ENCODE peak calls at places on chromosomes 2 and 18, in four cellular contexts. D is suprapubic skin, Y is tibial artery, S is keratinocyte. R is an unnamed sample.

GRCh38 chr2:40543381-40543780 is 91.5 kb upstream of the SLC8A1 start:
- DNase-seq in Y (no peak), D (no peak), S (no peak), R (no peak)

GRCh38 chr18:55444496-55444895 is 143.5 kb downstream of the TCF4 start:
- DNase-seq in D (no peak), S (no peak), Y (no peak), R (no peak)

GRCh38 chr2:196459539-196459938 is 180.0 kb upstream of the CCDC150 start:
- DNase-seq in D (no peak), Y (no peak), S (no peak), R (no peak)

GRCh38 chr2:232229917-232230310 is 148.6 kb upstream of the ALPP start:
- DNase-seq in D (no peak), Y (no peak), S (no peak), R (no peak)

GRCh38 chr18:71130351-71130750 is 841.5 kb downstream of the SOCS6 start:
- DNase-seq in S (no peak), Y (no peak), D (no peak), R (no peak)

GRCh38 chr2:118249531-118249930 is 161.3 kb downstream of the INSIG2 start:
- DNase-seq in Y (no peak), D (no peak), S (no peak), R (no peak)

GRCh38 chr2:145744541-145745386 is 1224.8 kb upstream of the ZEB2 start:
- DNase-seq in Y (no peak), S (no peak), D (no peak), R (no peak)

GRCh38 chr2:177419274-177419673 is 26.7 kb downstream of the AGPS start:
- DNase-seq in D (no peak), S (no peak), Y (no peak), R (no peak)

GRCh38 chr2:65458999-65459398 is 26.6 kb upstream of the SPRED2 start:
- DNase-seq in D (no peak), S (no peak), Y (no peak), R (no peak)

GRCh38 chr2:105972226-105972625 is 221.9 kb downstream of the UXS1 start:
- DNase-seq in D (no peak), Y (no peak), S (no peak), R (no peak)

GRCh38 chr2:150486539-150487484 is 655 bp downstream of the RND3 start:
- DNase-seq in D (peak), Y (peak), S (no peak), R (no peak)

GRCh38 chr2:233988581-233988980 is 61.9 kb upstream of the SPP2 start:
- DNase-seq in Y (no peak), S (no peak), D (no peak), R (no peak)

GRCh38 chr2:189943009-189943408 is 119.5 kb downstream of the MSTN start:
- DNase-seq in S (no peak), D (no peak), Y (no peak), R (no peak)

GRCh38 chr2:242011516-242011915 is 142.0 kb downstream of the RTP5 start:
- DNase-seq in D (no peak), S (no peak), Y (no peak), R (peak)

GRCh38 chr2:10016001-10016801 is 27.1 kb upstream of the KLF11 start:
- DNase-seq in Y (no peak), S (no peak), D (peak), R (no peak)

GRCh38 chr18:56089607-56090258 is 501.7 kb upstream of the TCF4 start:
- DNase-seq in Y (no peak), S (no peak), D (no peak), R (no peak)

GRCh38 chr2:158748925-158749590 is 46.1 kb upstream of the DAPL1 start:
- DNase-seq in D (no peak), Y (no peak), S (no peak), R (no peak)

GRCh38 chr2:223735035-223735640 is 102.2 kb downstream of the AP1S3 start:
- DNase-seq in Y (no peak), D (no peak), S (no peak), R (no peak)

GRCh38 chr2:217316743-217317142 is 456.9 kb upstream of the TNP1 start:
- DNase-seq in Y (no peak), S (no peak), D (no peak), R (no peak)

GRCh38 chr2:171084128-171084527 is 76.6 kb downstream of the TLK1 start:
- DNase-seq in S (no peak), D (no peak), Y (no peak), R (no peak)

GRCh38 chr2:98946875-98947274 is 10.8 kb upstream of the CRACDL start:
- DNase-seq in Y (no peak), D (no peak), S (no peak), R (no peak)

GRCh38 chr18:6661692-6662415 is 67.7 kb upstream of the ARHGAP28 start:
- DNase-seq in D (no peak), Y (no peak), S (no peak), R (no peak)

GRCh38 chr2:226888378-226888915 is 52.6 kb downstream of the RHBDD1 start:
- DNase-seq in Y (no peak), S (no peak), D (no peak), R (no peak)

GRCh38 chr18:12255626-12256026 is 1.5 kb downstream of the CIDEA start:
- DNase-seq in Y (no peak), S (peak), D (no peak), R (no peak)

GRCh38 chr2:176130153-176130916 is 830 bp downstream of the HOXD8 start:
- DNase-seq in Y (no peak), D (peak), S (no peak), R (peak)

GRCh38 chr2:32289165-32290054 is 11.7 kb downstream of the YIPF4 start:
- DNase-seq in Y (no peak), S (peak), D (no peak), R (no peak)

GRCh38 chr2:237859082-237859433 is 365 bp upstream of the RAMP1 start:
- DNase-seq in S (no peak), D (no peak), Y (no peak), R (no peak)

GRCh38 chr2:181190711-181191110 is 210.3 kb downstream of the UBE2E3 start:
- DNase-seq in D (no peak), Y (no peak), S (no peak), R (no peak)

GRCh38 chr2:88481937-88482336 is 29.4 kb upstream of the FOXI3 start:
- DNase-seq in S (no peak), Y (no peak), D (no peak), R (no peak)

GRCh38 chr2:926259-926780 is 24.3 kb upstream of the SNTG2 start:
- DNase-seq in Y (no peak), S (no peak), D (no peak), R (no peak)

GRCh38 chr2:168120310-168120709 is 127.1 kb downstream of the STK39 start:
- DNase-seq in S (no peak), Y (no peak), D (no peak), R (no peak)
- TF ChIP-seq CTCF in S (no peak), Y (no peak), D (no peak), R (no peak)

GRCh38 chr2:240916571-240917008 is 10.5 kb downstream of the CROCC2 start:
- DNase-seq in D (peak), S (no peak), Y (peak), R (no peak)

GRCh38 chr2:240912878-240913809 is 7.0 kb downstream of the CROCC2 start:
- DNase-seq in Y (no peak), D (no peak), S (no peak), R (no peak)

GRCh38 chr2:240915526-240916335 is 9.6 kb downstream of the CROCC2 start:
- DNase-seq in Y (peak), D (peak), S (no peak), R (no peak)

GRCh38 chr2:240913810-240914644 is 7.9 kb downstream of the CROCC2 start:
- DNase-seq in D (no peak), S (no peak), Y (peak), R (peak)

DNA sequence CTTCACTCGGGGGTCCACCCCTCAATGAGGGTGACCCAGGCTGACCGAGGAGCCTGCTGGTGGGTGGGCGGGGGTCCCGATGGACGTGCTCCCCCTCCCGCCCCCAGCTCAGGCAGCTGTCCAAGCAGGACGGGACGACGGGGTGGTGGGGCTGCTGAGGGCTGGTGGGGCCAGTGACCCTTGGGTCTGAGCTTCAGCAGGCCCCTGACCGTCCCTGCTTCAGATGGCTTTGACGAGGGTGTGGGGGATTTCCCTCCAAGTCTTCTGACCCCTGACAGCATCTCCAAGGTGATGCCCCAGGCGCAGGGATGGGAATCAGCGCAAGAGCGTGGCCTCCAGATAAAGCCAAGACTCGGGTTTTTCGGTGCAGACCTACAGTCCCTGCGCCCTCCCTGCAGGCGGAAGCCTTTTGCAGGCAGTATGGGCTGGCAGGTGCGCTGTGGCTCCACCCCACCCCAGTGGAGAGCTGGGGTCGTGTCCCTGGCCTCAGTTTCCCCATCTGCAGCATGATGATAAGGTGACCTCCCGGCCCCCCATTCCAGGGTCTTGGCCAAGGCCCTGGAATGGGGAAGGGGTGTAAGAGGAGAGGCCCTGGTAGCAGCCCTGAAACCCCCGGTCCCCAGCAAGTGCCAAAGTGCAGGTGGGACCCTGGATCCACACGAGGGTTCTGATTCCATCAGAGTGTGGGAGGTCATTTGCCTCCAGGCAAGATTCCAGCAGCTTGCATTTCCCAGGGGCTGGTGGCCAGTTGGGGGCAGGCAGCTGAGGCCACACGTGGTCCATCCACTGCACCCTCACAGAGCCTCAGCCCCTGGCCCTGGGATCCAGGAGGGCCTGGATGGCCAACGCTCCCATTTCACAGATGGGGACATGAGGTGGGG is 8.7 kb downstream of the CROCC2 start:
- DNase-seq in D (peak), S (no peak), Y (no peak), R (no peak)
- TF ChIP-seq CTCF in D (no peak), S (no peak), Y (no peak), R (peak)

DNA sequence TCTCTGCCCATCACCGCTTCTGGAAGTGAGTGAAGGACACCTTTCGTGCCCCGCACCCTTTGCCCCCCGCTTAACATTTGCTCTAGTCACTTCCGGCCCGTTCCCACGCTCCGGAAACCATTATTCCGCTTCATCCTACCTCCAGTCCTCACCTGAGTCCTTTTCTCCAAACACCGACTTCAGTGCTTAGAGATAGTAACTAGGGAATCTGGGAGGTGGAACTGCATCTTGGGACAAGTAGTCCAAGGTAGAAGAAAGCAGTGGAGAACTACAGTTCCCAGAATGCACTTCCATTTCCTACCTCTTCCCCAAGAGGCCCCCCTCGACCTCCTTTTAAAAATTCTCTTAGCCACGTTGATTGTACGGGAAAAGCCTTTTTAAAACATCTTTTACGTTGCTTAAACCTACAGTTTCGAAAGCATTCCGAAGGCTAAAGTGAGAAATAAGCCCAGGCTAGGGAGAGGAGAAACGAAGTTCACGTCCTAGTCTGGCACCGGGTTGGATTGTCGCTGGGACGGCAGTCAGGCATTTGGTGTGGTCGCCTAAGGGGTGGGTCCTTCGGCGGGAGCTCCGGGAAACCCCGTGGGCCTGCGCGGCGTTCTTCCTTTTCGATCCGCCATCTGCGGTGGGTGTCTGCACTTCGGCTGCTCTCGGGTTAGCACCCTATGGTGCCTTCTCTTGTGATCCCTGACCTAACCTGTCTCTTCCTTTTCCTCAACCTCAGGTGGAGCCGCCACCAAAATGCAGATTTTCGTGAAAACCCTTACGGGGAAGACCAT is at the start of the genes CLHC1 and RPS27A:
- DNase-seq in D (peak), S (peak), Y (peak), R (peak)
- TF ChIP-seq CTCF in D (no peak), S (no peak), Y (peak), R (no peak)

GRCh38 chr18:45353530-45353929 is 261.7 kb upstream of the SLC14A2 start:
- DNase-seq in Y (no peak), S (no peak), D (no peak), R (no peak)

GRCh38 chr18:45352874-45353273 is 262.4 kb upstream of the SLC14A2 start:
- DNase-seq in Y (no peak), D (no peak), S (no peak), R (no peak)

GRCh38 chr18:45359275-45360009 is 255.8 kb upstream of the SLC14A2 start:
- DNase-seq in S (no peak), D (no peak), Y (no peak), R (no peak)

GRCh38 chr18:45357681-45358470 is 257.4 kb upstream of the SLC14A2 start:
- DNase-seq in S (no peak), D (no peak), Y (no peak), R (no peak)

DNA sequence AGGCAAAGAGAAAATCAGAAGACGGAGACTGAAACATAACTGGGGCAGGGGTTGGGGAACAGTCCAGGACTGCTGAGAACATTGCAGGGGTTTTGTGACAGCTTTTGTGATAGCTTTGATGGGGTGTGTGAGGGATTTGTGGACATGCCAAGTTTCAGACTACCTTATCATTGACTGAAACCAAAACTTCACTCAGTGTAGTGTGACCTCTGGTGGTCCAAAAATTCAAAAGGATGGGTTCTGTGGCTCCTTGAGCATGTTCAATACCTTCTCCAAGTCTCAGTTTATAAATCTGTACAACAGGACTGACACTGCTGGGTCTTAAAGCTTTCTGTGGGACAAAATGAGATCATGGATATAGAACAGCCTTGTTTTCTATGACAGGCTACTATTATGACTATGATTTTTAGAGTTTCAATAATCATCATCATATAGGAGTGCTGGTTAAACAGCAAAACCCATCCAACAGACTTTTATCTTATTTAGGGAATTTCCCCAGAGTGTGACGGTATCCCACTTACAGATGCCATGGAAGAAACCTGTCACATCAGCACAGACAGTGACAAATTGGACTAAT is 259.2 kb upstream of the SLC14A2 start:
- DNase-seq in S (no peak), Y (no peak), D (no peak), R (no peak)
- TF ChIP-seq CTCF in S (no peak), Y (no peak), D (no peak), R (peak)

DNA sequence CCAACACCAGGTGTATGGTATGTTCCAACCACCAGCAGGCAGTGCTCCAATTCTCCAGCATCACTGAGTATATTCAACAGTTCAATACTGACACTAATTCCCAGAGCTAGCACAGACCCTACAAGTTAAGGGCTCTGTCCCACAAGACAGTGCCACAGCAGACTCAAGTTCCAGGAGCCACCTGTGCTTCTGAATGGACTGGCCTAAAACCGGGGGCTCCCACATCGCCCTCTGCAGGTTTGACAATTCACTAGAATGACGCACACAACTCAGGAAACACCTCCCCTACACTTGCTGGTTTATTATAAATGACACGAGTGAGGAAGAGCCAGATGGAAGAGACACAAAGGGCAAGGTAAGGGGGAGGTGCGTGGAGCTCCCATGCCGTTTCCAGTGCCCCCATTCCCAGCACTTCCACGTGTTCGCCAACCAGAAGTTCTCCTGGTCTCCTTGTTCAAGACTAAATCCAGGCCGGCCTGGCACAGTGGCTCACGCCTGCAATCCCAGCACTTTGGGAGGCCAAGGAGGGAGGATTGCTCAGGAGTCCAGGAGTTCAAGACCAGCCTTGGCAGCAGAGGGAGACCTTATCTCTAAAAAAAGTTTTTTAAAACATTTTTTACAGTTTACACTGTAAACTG is 12.2 kb upstream of the ATP6V1B1 start:
- DNase-seq in D (no peak), Y (no peak), S (no peak), R (no peak)
- TF ChIP-seq CTCF in D (no peak), Y (no peak), S (peak), R (peak)

DNA sequence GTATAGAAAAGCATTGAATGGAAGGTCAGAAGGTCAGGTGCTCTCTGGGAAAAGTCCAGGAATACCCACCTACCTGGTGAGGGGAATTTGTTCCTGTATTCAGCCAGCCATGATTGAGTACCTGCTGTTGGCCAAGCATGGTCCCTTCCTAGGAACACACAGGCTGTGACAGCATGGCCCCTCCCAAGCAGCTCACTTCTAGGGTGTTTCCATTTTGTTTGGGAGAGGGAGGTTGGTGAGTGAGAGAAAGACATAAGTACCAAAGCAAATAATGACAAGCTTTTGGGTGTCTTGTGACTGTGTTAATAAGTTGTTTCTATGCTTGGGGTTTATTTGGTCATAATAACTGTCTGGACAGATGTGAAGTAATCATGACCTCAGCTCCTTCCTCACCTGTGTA is 46.3 kb downstream of the CABLES1 start:
- DNase-seq in S (no peak), Y (no peak), D (no peak), R (no peak)
- TF ChIP-seq CTCF in S (no peak), Y (no peak), D (no peak), R (no peak)

R was measured in type B pancreatic cell.